ENCODE peak calls at places on chromosomes 4 and X, in ten cellular contexts. V is Jurkat, Clone E6-1; Y is AML-193; Q is activated CD8-positive, alpha-beta memory T cell treated with anti-CD3 and anti-CD28 coated beads for 48 hours; K is fibroblast of lung; D is progenitor cell of endocrine pancreas; J is ELR; L is left lung; T is AG09309; G is IMR-90. M is an unnamed sample.

GRCh38 chr4:172232966-172233365 is 419.8 kb downstream of the GALNTL6 start:
- DNase-seq in V (no peak), Y (no peak), Q (no peak), K (no peak), D (no peak), J (no peak), L (no peak), T (no peak), G (no peak), M (no peak)

GRCh38 chr4:74016068-74016467 is 17.6 kb upstream of the CXCL5 start:
- DNase-seq in V (peak), Y (no peak), Q (no peak), K (peak), D (no peak), J (peak), L (no peak), T (no peak), G (peak), M (no peak)

GRCh38 chr4:53844133-53844532 is 220.3 kb downstream of the CHIC2 start:
- DNase-seq in V (no peak), Y (no peak), Q (no peak), K (no peak), D (no peak), J (no peak), L (no peak), T (no peak), G (no peak), M (no peak)

GRCh38 chrX:21958888-21959287 is 18.4 kb downstream of the SMS start:
- DNase-seq in V (no peak), Y (no peak), Q (no peak), K (peak), D (no peak), J (no peak), L (no peak), T (no peak), G (peak), M (no peak)

GRCh38 chr4:77190053-77190452 is 33.0 kb downstream of the CCNG2 start:
- DNase-seq in V (no peak), Y (no peak), Q (no peak), K (no peak), D (no peak), J (peak), L (no peak), T (no peak), G (peak), M (no peak)

GRCh38 chrX:110743679-110744340 is 51.8 kb downstream of the CHRDL1 start:
- DNase-seq in V (peak), Y (no peak), Q (no peak), K (peak), D (no peak), J (peak), L (no peak), T (no peak), G (peak), M (peak)

GRCh38 chrX:100904433-100904832 is 24.3 kb downstream of the XKRX start:
- DNase-seq in V (no peak), Y (no peak), Q (no peak), K (no peak), D (no peak), J (no peak), L (no peak), T (no peak), G (no peak), M (no peak)

GRCh38 chrX:44915361-44915868 is 42.4 kb downstream of the KDM6A start:
- DNase-seq in V (no peak), Y (no peak), Q (no peak), K (peak), D (no peak), J (no peak), L (no peak), T (no peak), G (peak), M (no peak)

GRCh38 chrX:30643313-30643821 is 9.9 kb upstream of the GK start:
- DNase-seq in V (no peak), Y (peak), Q (no peak), K (peak), D (no peak), J (peak), L (no peak), T (no peak), G (peak), M (no peak)

GRCh38 chr4:57114973-57115372 is 4.8 kb upstream of the IGFBP7 start:
- DNase-seq in V (no peak), Y (no peak), Q (no peak), K (no peak), D (no peak), J (peak), L (no peak), T (no peak), G (peak), M (no peak)

GRCh38 chr4:70197842-70198241 is 2.3 kb downstream of the ODAM start:
- DNase-seq in V (no peak), Y (no peak), Q (no peak), K (no peak), D (no peak), J (no peak), L (peak), T (no peak), G (no peak), M (no peak)

GRCh38 chr4:7167706-7168105 is 24.6 kb upstream of the SORCS2 start:
- DNase-seq in V (no peak), Y (no peak), Q (no peak), K (no peak), D (no peak), J (no peak), L (no peak), T (no peak), G (no peak), M (no peak)

GRCh38 chr4:123632646-123633045 is 236.1 kb downstream of the SPRY1 start:
- DNase-seq in V (no peak), Y (no peak), Q (no peak), K (no peak), D (no peak), J (no peak), L (no peak), T (no peak), G (peak), M (no peak)

GRCh38 chr4:2836391-2836859 is 7.2 kb upstream of the ADD1 start:
- DNase-seq in V (no peak), Y (no peak), Q (no peak), K (no peak), D (no peak), J (no peak), L (peak), T (no peak), G (no peak), M (no peak)

GRCh38 chr4:2832309-2832980 is 11.2 kb upstream of the ADD1 start:
- DNase-seq in V (no peak), Y (no peak), Q (no peak), K (no peak), D (no peak), J (no peak), L (peak), T (no peak), G (no peak), M (no peak)

GRCh38 chr4:102411416-102411815 is 66.1 kb upstream of the SLC39A8 start:
- DNase-seq in V (no peak), Y (no peak), Q (no peak), K (peak), D (no peak), J (no peak), L (no peak), T (peak), G (no peak), M (peak)

GRCh38 chr4:30763337-30763736 is 43.2 kb downstream of the PCDH7 start:
- DNase-seq in V (no peak), Y (no peak), Q (no peak), K (peak), D (no peak), J (peak), L (no peak), T (no peak), G (peak), M (no peak)

GRCh38 chrX:103999234-103999633 is 14.3 kb downstream of the H2BW1 start:
- DNase-seq in V (no peak), Y (no peak), Q (no peak), K (no peak), D (no peak), J (no peak), L (no peak), T (no peak), G (no peak), M (no peak)

GRCh38 chrX:50492720-50493119 is 22.1 kb upstream of the DGKK start:
- DNase-seq in V (no peak), Y (no peak), Q (no peak), K (no peak), D (no peak), J (no peak), L (no peak), T (no peak), G (no peak), M (no peak)

GRCh38 chr4:86847576-86847975 is 1.6 kb downstream of the SLC10A6 start:
- DNase-seq in V (no peak), Y (no peak), Q (no peak), K (no peak), D (no peak), J (no peak), L (no peak), T (no peak), G (no peak), M (no peak)